ENCODE peak calls at places on chromosome 15, in seven cellular contexts. D is mammary epithelial cell, A is hepatocyte, J is ovary, M is A549, G is esophagus squamous epithelium, W is GM12864. R is an unnamed sample.

GRCh38 chr15:26051771-26052685 is 188.9 kb upstream of the ATP10A start:
- DNase-seq in D (no peak), A (peak), J (no peak), M (no peak), G (no peak), W (no peak), R (peak)

GRCh38 chr15:70099966-70100494 is 2.3 kb upstream of the TLE3 start:
- DNase-seq in D (no peak), A (peak), J (no peak), M (peak), G (no peak), W (no peak), R (no peak)

GRCh38 chr15:41827880-41828746 is at the start of gene JMJD7:
- DNase-seq in D (peak), A (peak), J (peak), M (peak), G (peak), W (peak), R (peak)

GRCh38 chr15:65954289-65954741 is 85.0 kb downstream of the RAB11A start:
- DNase-seq in D (peak), A (no peak), J (no peak), M (peak), G (no peak), W (no peak), R (no peak)

GRCh38 chr15:54812383-54812782 is 384.4 kb downstream of the RSL24D1 start:
- DNase-seq in D (no peak), A (no peak), J (no peak), M (peak), G (no peak), W (no peak), R (no peak)

GRCh38 chr15:32698773-32699390 is 18.9 kb upstream of the GREM1 start:
- DNase-seq in D (no peak), A (no peak), J (no peak), M (no peak), G (no peak), W (no peak), R (no peak)

GRCh38 chr15:39961051-39961450 is 27.1 kb downstream of the EIF2AK4 start:
- DNase-seq in D (no peak), A (no peak), J (no peak), M (no peak), G (no peak), W (no peak), R (no peak)

GRCh38 chr15:43903864-43904290 is 77.1 kb downstream of the WDR76 start:
- DNase-seq in D (peak), A (peak), J (peak), M (peak), G (no peak), W (peak), R (no peak)

GRCh38 chr15:83324799-83325198 is 40.3 kb upstream of the BNC1 start:
- DNase-seq in D (peak), A (no peak), J (no peak), M (no peak), G (no peak), W (no peak), R (no peak)

GRCh38 chr15:70251246-70251990 is 153.7 kb upstream of the TLE3 start:
- DNase-seq in D (peak), A (peak), J (no peak), M (no peak), G (no peak), W (no peak), R (no peak)

GRCh38 chr15:99564221-99565030 is 1.4 kb upstream of the MEF2A start:
- DNase-seq in D (no peak), A (peak), J (peak), M (no peak), G (no peak), W (no peak), R (no peak)

GRCh38 chr15:73075151-73075859 is 23.0 kb downstream of the NEO1 start:
- DNase-seq in D (peak), A (no peak), J (no peak), M (no peak), G (no peak), W (no peak), R (no peak)

GRCh38 chr15:76393614-76394013 is 57.0 kb downstream of the ISL2 start:
- DNase-seq in D (no peak), A (no peak), J (no peak), M (no peak), G (no peak), W (no peak), R (no peak)

GRCh38 chr15:60780147-60780546 is 301.2 kb upstream of the ICE2 start:
- DNase-seq in D (no peak), A (no peak), J (no peak), M (no peak), G (no peak), W (no peak), R (no peak)

GRCh38 chr15:101137312-101137940 is 114.4 kb downstream of the CHSY1 start:
- DNase-seq in D (no peak), A (no peak), J (no peak), M (no peak), G (no peak), W (no peak), R (no peak)

GRCh38 chr15:82306791-82307713 is 42.2 kb downstream of the GOLGA6L10 start:
- DNase-seq in D (no peak), A (no peak), J (no peak), M (no peak), G (no peak), W (no peak), R (no peak)

GRCh38 chr15:101439285-101439919 is 50.1 kb downstream of the PCSK6 start:
- DNase-seq in D (no peak), A (peak), J (no peak), M (peak), G (no peak), W (no peak), R (no peak)

GRCh38 chr15:68220967-68221366 is 8.6 kb downstream of the CLN6 start:
- DNase-seq in D (no peak), A (no peak), J (no peak), M (no peak), G (no peak), W (no peak), R (peak)

GRCh38 chr15:82568986-82569385 is 28.7 kb upstream of the RPS17 start:
- DNase-seq in D (no peak), A (no peak), J (no peak), M (no peak), G (no peak), W (no peak), R (no peak)

GRCh38 chr15:75542386-75542797 is 36.7 kb downstream of the PTPN9 start:
- DNase-seq in D (no peak), A (no peak), J (no peak), M (no peak), G (no peak), W (no peak), R (no peak)

GRCh38 chr15:74050835-74051234 is 31.5 kb downstream of the GOLGA6A start:
- DNase-seq in D (no peak), A (no peak), J (no peak), M (no peak), G (no peak), W (no peak), R (no peak)

GRCh38 chr15:89777073-89777820 is 1.1 kb downstream of the MESP2 start:
- DNase-seq in D (peak), A (no peak), J (peak), M (no peak), G (no peak), W (no peak), R (no peak)

GRCh38 chr15:86231864-86232801 is 152.5 kb downstream of the AGBL1 start:
- DNase-seq in D (peak), A (peak), J (no peak), M (peak), G (no peak), W (no peak), R (no peak)

GRCh38 chr15:52651868-52652267 is 27.3 kb downstream of the ATOSA start:
- DNase-seq in D (peak), A (peak), J (peak), M (peak), G (no peak), W (no peak), R (peak)

GRCh38 chr15:73997986-73998385 is 3.5 kb downstream of the PML start:
- DNase-seq in D (peak), A (no peak), J (no peak), M (no peak), G (no peak), W (no peak), R (no peak)

GRCh38 chr15:75159244-75159643 is 42.4 kb upstream of the C15orf39 start:
- DNase-seq in D (no peak), A (no peak), J (no peak), M (no peak), G (no peak), W (no peak), R (no peak)

GRCh38 chr15:45328663-45329062 is 49.7 kb downstream of the GATM start:
- DNase-seq in D (peak), A (no peak), J (no peak), M (no peak), G (no peak), W (no peak), R (no peak)

GRCh38 chr15:52464040-52464439 is 64.6 kb downstream of the MYO5A start:
- DNase-seq in D (peak), A (no peak), J (no peak), M (no peak), G (no peak), W (no peak), R (no peak)

GRCh38 chr15:45804028-45804427 is 169.2 kb downstream of the SQOR start:
- DNase-seq in D (no peak), A (no peak), J (no peak), M (no peak), G (no peak), W (no peak), R (no peak)

GRCh38 chr15:91408476-91409076 is 308.5 kb downstream of the SV2B start:
- DNase-seq in D (no peak), A (peak), J (no peak), M (no peak), G (no peak), W (no peak), R (no peak)

GRCh38 chr15:29698030-29698701 is 124.1 kb downstream of the TJP1 start:
- DNase-seq in D (peak), A (peak), J (no peak), M (peak), G (no peak), W (no peak), R (no peak)

GRCh38 chr15:74723754-74724334 is 1.5 kb downstream of the CYP1A1 start:
- DNase-seq in D (peak), A (peak), J (no peak), M (peak), G (no peak), W (no peak), R (no peak)

GRCh38 chr15:38030609-38031008 is 96.2 kb downstream of the TMCO5A start:
- DNase-seq in D (no peak), A (no peak), J (no peak), M (no peak), G (no peak), W (no peak), R (no peak)
- H3K4me3 ChIP-seq in D (no peak), A (no peak), J (no peak), M (no peak), G (no peak), W (no peak), R (no peak)

GRCh38 chr15:80058851-80059785 is at the start of gene ZFAND6:
- DNase-seq in D (peak), A (peak), J (peak), M (peak), G (peak), W (peak), R (peak)
- TF ChIP-seq CTCF in D (no peak), A (no peak), J (peak), M (no peak), G (no peak), W (peak), R (peak)

DNA sequence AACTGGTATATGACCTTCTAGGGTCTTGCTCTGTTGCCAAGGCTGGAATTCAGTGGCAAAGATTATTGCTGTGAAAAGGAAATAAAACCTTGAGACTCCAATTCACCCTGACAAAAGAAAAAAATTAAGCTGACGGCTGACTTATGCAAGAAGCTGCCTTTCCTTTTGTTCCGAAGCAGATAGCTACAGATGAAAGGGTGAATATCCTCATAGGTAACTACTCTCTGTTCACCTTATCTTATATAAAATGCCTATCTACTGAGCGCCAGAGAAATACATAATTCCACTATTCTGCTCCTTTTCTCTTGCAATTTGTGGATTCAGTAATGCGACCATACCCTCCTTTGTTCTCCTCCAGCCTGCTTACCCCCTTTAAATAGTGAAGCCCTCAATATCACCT is 68.8 kb downstream of the HERC1 start:
- DNase-seq in D (no peak), A (no peak), J (no peak), M (no peak), G (no peak), W (no peak), R (no peak)
- H3K4me3 ChIP-seq in D (no peak), A (no peak), J (no peak), M (no peak), G (no peak), W (no peak), R (no peak)

GRCh38 chr15:96893159-96893906 is 562.8 kb downstream of the NR2F2 start:
- DNase-seq in D (peak), A (peak), J (no peak), M (peak), G (no peak), W (no peak), R (no peak)
- TF ChIP-seq CTCF in D (peak), A (peak), J (no peak), M (peak), G (peak), W (no peak), R (peak)

GRCh38 chr15:47334805-47335204 is 382.5 kb upstream of the SEMA6D start:
- DNase-seq in D (no peak), A (no peak), J (no peak), M (no peak), G (no peak), W (no peak), R (no peak)

GRCh38 chr15:47333758-47334157 is 383.5 kb upstream of the SEMA6D start:
- DNase-seq in D (no peak), A (no peak), J (no peak), M (no peak), G (no peak), W (no peak), R (no peak)

GRCh38 chr15:47332481-47332880 is 384.8 kb upstream of the SEMA6D start:
- DNase-seq in D (no peak), A (peak), J (no peak), M (no peak), G (no peak), W (no peak), R (no peak)

GRCh38 chr15:47326934-47327333 is 390.4 kb upstream of the SEMA6D start:
- DNase-seq in D (no peak), A (no peak), J (peak), M (no peak), G (no peak), W (no peak), R (no peak)

DNA sequence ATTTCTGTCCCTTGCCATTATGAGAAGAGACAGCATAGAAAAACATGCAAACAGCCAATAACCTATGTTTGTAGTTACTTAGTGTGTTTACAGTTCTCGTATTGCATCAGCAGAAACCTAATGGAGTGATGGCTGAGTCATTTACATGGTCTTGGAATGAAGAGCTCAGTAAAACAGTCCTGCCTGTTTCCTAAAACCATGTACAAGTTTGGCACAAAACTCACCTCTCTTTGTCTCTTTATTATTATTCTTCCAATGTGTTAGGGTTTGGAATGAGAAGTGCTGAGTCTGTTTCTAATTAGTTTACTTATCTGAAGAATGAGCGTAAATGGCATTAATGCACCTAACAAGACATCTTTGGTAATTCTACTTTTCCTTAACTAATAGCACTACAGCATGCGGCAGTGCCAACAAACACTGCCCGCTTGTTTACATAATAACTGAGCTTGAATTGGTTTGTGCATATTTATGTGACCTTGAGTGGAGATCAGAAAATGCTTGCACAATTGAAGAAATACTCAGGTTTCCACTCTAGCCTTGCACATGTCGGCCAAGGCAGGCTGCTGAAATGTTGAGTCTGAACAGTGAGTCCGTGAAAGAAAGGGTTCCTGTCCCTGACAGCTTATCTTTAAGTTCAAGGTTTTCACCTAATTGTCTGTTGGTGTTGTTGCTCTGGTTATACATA is 385.4 kb upstream of the SEMA6D start:
- DNase-seq in D (peak), A (peak), J (peak), M (no peak), G (no peak), W (no peak), R (no peak)
- H3K4me3 ChIP-seq in D (no peak), A (no peak), J (no peak), M (no peak), G (no peak), W (no peak), R (no peak)

GRCh38 chr15:63712828-63713520 is 115.8 kb downstream of the FBXL22 start:
- DNase-seq in D (no peak), A (no peak), J (no peak), M (no peak), G (no peak), W (peak), R (no peak)
- TF ChIP-seq CTCF in D (no peak), A (no peak), J (no peak), M (no peak), G (no peak), W (no peak), R (no peak)